ENCODE peak calls at places on chromosomes 7 and 10, in five cellular contexts. One of them, this sample, is unnamed.

GRCh38 chr7:129746857-129747529 is 135.5 kb downstream of the NRF1 start:
- DNase-seq in Peyer's patch: no peak
- DNase-seq in D341Med: no peak
- DNase-seq in T follicular helper cell: no peak
- DNase-seq in NCI-H510A: no peak
- DNase-seq in this sample: no peak

GRCh38 chr10:133457100-133457841 is 3.5 kb downstream of the SCART1 start:
- DNase-seq in Peyer's patch: peak
- DNase-seq in D341Med: peak
- DNase-seq in T follicular helper cell: no peak
- DNase-seq in NCI-H510A: no peak
- DNase-seq in this sample: no peak

GRCh38 chr7:127865466-127865865 is 165.8 kb downstream of the LRRC4 start:
- DNase-seq in Peyer's patch: no peak
- DNase-seq in D341Med: no peak
- DNase-seq in T follicular helper cell: no peak
- DNase-seq in NCI-H510A: no peak
- DNase-seq in this sample: no peak

GRCh38 chr10:18134921-18135320 is 5.3 kb upstream of the CACNB2 start:
- DNase-seq in Peyer's patch: no peak
- DNase-seq in D341Med: no peak
- DNase-seq in T follicular helper cell: no peak
- DNase-seq in NCI-H510A: no peak
- DNase-seq in this sample: no peak

GRCh38 chr10:69051303-69051702 is 36.6 kb upstream of the SRGN start:
- DNase-seq in Peyer's patch: no peak
- DNase-seq in D341Med: no peak
- DNase-seq in T follicular helper cell: no peak
- DNase-seq in NCI-H510A: no peak
- DNase-seq in this sample: no peak

GRCh38 chr7:107181172-107181571 is 12.4 kb downstream of the HBP1 start:
- DNase-seq in Peyer's patch: no peak
- DNase-seq in D341Med: no peak
- DNase-seq in T follicular helper cell: no peak
- DNase-seq in NCI-H510A: no peak
- DNase-seq in this sample: no peak

GRCh38 chr7:26090927-26091519 is 61.0 kb upstream of the NFE2L3 start:
- DNase-seq in Peyer's patch: no peak
- DNase-seq in D341Med: peak
- DNase-seq in T follicular helper cell: no peak
- DNase-seq in NCI-H510A: no peak
- DNase-seq in this sample: no peak

GRCh38 chr10:119375574-119376265 is 166.8 kb downstream of the RGS10 start:
- DNase-seq in Peyer's patch: no peak
- DNase-seq in D341Med: peak
- DNase-seq in T follicular helper cell: no peak
- DNase-seq in NCI-H510A: no peak
- DNase-seq in this sample: no peak

GRCh38 chr10:33553951-33554571 is 219.6 kb upstream of the NRP1 start:
- DNase-seq in Peyer's patch: no peak
- DNase-seq in D341Med: no peak
- DNase-seq in T follicular helper cell: no peak
- DNase-seq in NCI-H510A: no peak
- DNase-seq in this sample: no peak

GRCh38 chr10:124288928-124289921 is 129.5 kb downstream of the OAT start:
- DNase-seq in Peyer's patch: no peak
- DNase-seq in D341Med: no peak
- DNase-seq in T follicular helper cell: no peak
- DNase-seq in NCI-H510A: no peak
- DNase-seq in this sample: no peak

GRCh38 chr10:44994752-44995530 is 5.8 kb upstream of the ZNF22 start:
- DNase-seq in Peyer's patch: no peak
- DNase-seq in D341Med: no peak
- DNase-seq in T follicular helper cell: no peak
- DNase-seq in NCI-H510A: no peak
- DNase-seq in this sample: no peak

GRCh38 chr10:22993314-22993713 is 65.5 kb downstream of the ARMC3 start:
- DNase-seq in Peyer's patch: no peak
- DNase-seq in D341Med: no peak
- DNase-seq in T follicular helper cell: no peak
- DNase-seq in NCI-H510A: no peak
- DNase-seq in this sample: no peak

GRCh38 chr7:27235387-27236052 is 7.1 kb upstream of the EVX1 start:
- DNase-seq in Peyer's patch: no peak
- DNase-seq in D341Med: peak
- DNase-seq in T follicular helper cell: no peak
- DNase-seq in NCI-H510A: no peak
- DNase-seq in this sample: no peak

GRCh38 chr10:123878666-123879311 is 12.8 kb downstream of the CPXM2 start:
- DNase-seq in Peyer's patch: no peak
- DNase-seq in D341Med: no peak
- DNase-seq in T follicular helper cell: no peak
- DNase-seq in NCI-H510A: no peak
- DNase-seq in this sample: no peak

GRCh38 chr10:108230478-108231170 is 1066.1 kb upstream of the SORCS1 start:
- DNase-seq in Peyer's patch: no peak
- DNase-seq in D341Med: no peak
- DNase-seq in T follicular helper cell: no peak
- DNase-seq in NCI-H510A: no peak
- DNase-seq in this sample: no peak

GRCh38 chr10:25934673-25935139 is 677 bp downstream of the MYO3A start:
- DNase-seq in Peyer's patch: no peak
- DNase-seq in D341Med: peak
- DNase-seq in T follicular helper cell: no peak
- DNase-seq in NCI-H510A: no peak
- DNase-seq in this sample: peak

GRCh38 chr7:81604808-81605174 is 165.1 kb downstream of the HGF start:
- DNase-seq in Peyer's patch: no peak
- DNase-seq in D341Med: no peak
- DNase-seq in T follicular helper cell: no peak
- DNase-seq in NCI-H510A: no peak
- DNase-seq in this sample: no peak

GRCh38 chr7:388961-389701 is 99.2 kb downstream of the FOXL3 start:
- DNase-seq in Peyer's patch: no peak
- DNase-seq in D341Med: peak
- DNase-seq in T follicular helper cell: no peak
- DNase-seq in NCI-H510A: no peak
- DNase-seq in this sample: no peak

GRCh38 chr10:59724098-59724938 is 14.7 kb upstream of the SLC16A9 start:
- DNase-seq in Peyer's patch: no peak
- DNase-seq in D341Med: no peak
- DNase-seq in T follicular helper cell: no peak
- DNase-seq in NCI-H510A: no peak
- DNase-seq in this sample: no peak

GRCh38 chr7:157274991-157275427 is 61.8 kb upstream of the DNAJB6 start:
- DNase-seq in Peyer's patch: no peak
- DNase-seq in D341Med: no peak
- DNase-seq in T follicular helper cell: no peak
- DNase-seq in NCI-H510A: no peak
- DNase-seq in this sample: no peak

GRCh38 chr10:125060851-125061556 is 99.4 kb downstream of the CTBP2 start:
- DNase-seq in Peyer's patch: peak
- DNase-seq in D341Med: peak
- DNase-seq in T follicular helper cell: peak
- DNase-seq in NCI-H510A: peak
- DNase-seq in this sample: no peak

GRCh38 chr7:114409750-114410149 is 4.9 kb upstream of the FOXP2 start:
- DNase-seq in Peyer's patch: no peak
- DNase-seq in D341Med: no peak
- DNase-seq in T follicular helper cell: no peak
- DNase-seq in NCI-H510A: no peak
- DNase-seq in this sample: no peak

GRCh38 chr7:157690058-157690832 is 353.4 kb downstream of the DNAJB6 start:
- DNase-seq in Peyer's patch: no peak
- DNase-seq in D341Med: no peak
- DNase-seq in T follicular helper cell: no peak
- DNase-seq in NCI-H510A: no peak
- DNase-seq in this sample: no peak

GRCh38 chr10:77841711-77842375 is 84.7 kb downstream of the DLG5 start:
- DNase-seq in Peyer's patch: no peak
- DNase-seq in D341Med: no peak
- DNase-seq in T follicular helper cell: no peak
- DNase-seq in NCI-H510A: no peak
- DNase-seq in this sample: no peak

GRCh38 chr10:30433286-30433778 is 652 bp upstream of the MAP3K8 start:
- DNase-seq in Peyer's patch: peak
- DNase-seq in D341Med: peak
- DNase-seq in T follicular helper cell: no peak
- DNase-seq in NCI-H510A: no peak
- DNase-seq in this sample: peak

GRCh38 chr10:103888113-103888841 is 29.7 kb downstream of the STN1 start:
- DNase-seq in Peyer's patch: no peak
- DNase-seq in D341Med: peak
- DNase-seq in T follicular helper cell: no peak
- DNase-seq in NCI-H510A: no peak
- DNase-seq in this sample: no peak